ENCODE peak calls at places on chromosomes 6 and 20, in four cellular contexts. J is astrocyte of the cerebellum, X is SK-N-SH, D is HFF-Myc. L is an unnamed sample.

GRCh38 chr6:135086414-135086764 is 31.8 kb upstream of the HBS1L start:
- DNase-seq in J (no peak), D (no peak), X (no peak), L (no peak)

GRCh38 chr20:19782669-19783068 is 24.6 kb downstream of the RIN2 start:
- DNase-seq in J (no peak), X (no peak), D (no peak), L (no peak)

GRCh38 chr20:46221271-46221670 is 87.0 kb downstream of the CDH22 start:
- DNase-seq in X (no peak), D (no peak), J (no peak), L (no peak)

GRCh38 chr6:79742030-79742429 is 110.9 kb downstream of the SH3BGRL2 start:
- DNase-seq in X (no peak), D (no peak), J (no peak), L (no peak)

GRCh38 chr20:36585410-36586125 is 12.2 kb downstream of the TGIF2 start:
- DNase-seq in D (no peak), J (no peak), X (no peak), L (no peak)

GRCh38 chr6:32198866-32199265 is 6.4 kb upstream of the GPSM3 start:
- DNase-seq in D (no peak), J (no peak), X (no peak), L (no peak)

GRCh38 chr6:168557512-168557911 is 116.5 kb downstream of the SMOC2 start:
- DNase-seq in J (no peak), X (no peak), D (no peak), L (no peak)

GRCh38 chr20:63896136-63896890 is 1.4 kb downstream of the DNAJC5 start:
- DNase-seq in D (no peak), X (no peak), J (no peak), L (peak; percentile 54)

DNA sequence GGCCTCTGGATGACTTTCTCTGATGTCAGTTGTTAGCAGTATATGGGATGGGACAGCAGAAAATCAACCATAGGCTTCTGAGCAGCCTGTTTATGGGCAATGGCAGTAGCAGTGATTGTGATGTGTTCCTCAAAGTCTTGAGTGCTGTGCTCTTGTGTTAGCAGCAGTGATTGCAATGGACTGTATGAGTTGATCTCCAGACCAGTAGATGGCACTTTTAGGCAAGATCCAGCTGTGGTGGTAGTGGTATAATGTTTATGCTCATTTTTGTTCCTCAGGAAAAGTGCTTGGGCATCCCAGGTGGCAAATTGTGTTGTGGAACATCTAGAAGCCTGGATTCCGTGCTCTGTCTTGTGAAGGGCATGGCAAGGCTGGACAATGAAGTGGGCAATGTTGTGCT is 181.6 kb upstream of the SYNCRIP start:
- DNase-seq in J (no peak), X (no peak), D (no peak), L (no peak)
- TF ChIP-seq CTCF in J (no peak), X (no peak), D (no peak), L (no peak)

GRCh38 chr6:111936718-111937117 is 63.5 kb upstream of the FYN start:
- DNase-seq in D (no peak), X (no peak), J (no peak), L (no peak)
- TF ChIP-seq CTCF in D (no peak), X (no peak), J (no peak), L (no peak)

GRCh38 chr20:55417797-55418196 is 587.5 kb downstream of the CBLN4 start:
- DNase-seq in X (peak; percentile 14), J (no peak), D (no peak), L (no peak)

GRCh38 chr20:55415567-55416142 is 589.7 kb downstream of the CBLN4 start:
- DNase-seq in J (no peak), X (peak; percentile 45), D (no peak), L (no peak)
- TF ChIP-seq CTCF in J (no peak), X (peak; percentile 14), D (no peak), L (no peak)

GRCh38 chr6:113184736-113185135 is 672.4 kb upstream of the MARCKS start:
- DNase-seq in D (peak; percentile 30), J (no peak), X (no peak), L (no peak)

GRCh38 chr6:113187671-113188070 is 669.5 kb upstream of the MARCKS start:
- DNase-seq in J (no peak), X (no peak), D (peak; percentile 48), L (no peak)

GRCh38 chr6:113185299-113185698 is 671.8 kb upstream of the MARCKS start:
- DNase-seq in J (no peak), X (no peak), D (no peak), L (no peak)

GRCh38 chr6:113194090-113194489 is 663.1 kb upstream of the MARCKS start:
- DNase-seq in D (no peak), J (no peak), X (no peak), L (no peak)

GRCh38 chr6:113190170-113190569 is 667.0 kb upstream of the MARCKS start:
- DNase-seq in X (no peak), D (no peak), J (no peak), L (no peak)
- TF ChIP-seq CTCF in X (no peak), D (no peak), J (no peak), L (no peak)

GRCh38 chr6:53148684-53149083 is at the start of gene GCM1:
- DNase-seq in X (no peak), J (no peak), D (no peak), L (no peak)

GRCh38 chr6:53154794-53155193 is 6.2 kb upstream of the GCM1 start:
- DNase-seq in J (no peak), X (no peak), D (no peak), L (no peak)

GRCh38 chr6:53154071-53154470 is 5.4 kb upstream of the GCM1 start:
- DNase-seq in J (no peak), D (no peak), X (no peak), L (no peak)

GRCh38 chr6:53152576-53152975 is 3.9 kb upstream of the GCM1 start:
- DNase-seq in J (no peak), X (no peak), D (no peak), L (no peak)

GRCh38 chr6:53151676-53152075 is 3.0 kb upstream of the GCM1 start:
- DNase-seq in X (no peak), D (no peak), J (no peak), L (peak; percentile 19)
- TF ChIP-seq CTCF in X (peak; percentile 32), D (peak; percentile 43), J (peak; percentile 28), L (peak; percentile 25)

DNA sequence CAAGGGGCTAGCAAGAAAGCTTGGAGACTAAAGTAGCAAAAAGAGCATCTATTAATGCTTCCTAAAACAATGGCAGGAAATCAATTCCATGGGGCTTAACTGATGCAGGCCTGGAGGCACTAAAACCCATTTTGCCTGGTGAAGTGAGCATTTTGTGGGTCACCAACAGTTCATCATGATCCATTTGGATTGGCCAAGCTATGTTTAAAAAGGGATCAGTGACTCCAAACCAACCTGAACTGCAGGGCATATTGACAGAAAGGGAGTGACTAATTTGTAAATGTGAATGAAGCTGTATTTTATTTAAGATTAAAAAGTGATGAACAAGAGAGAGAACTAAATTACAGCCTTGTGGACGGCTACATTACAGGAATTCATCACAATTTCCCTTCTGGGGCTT is 132.0 kb downstream of the PCSK2 start:
- DNase-seq in X (no peak), D (no peak), J (no peak), L (no peak)
- TF ChIP-seq CTCF in X (no peak), D (no peak), J (no peak), L (no peak)

GRCh38 chr6:83215131-83216047 is 22.2 kb downstream of the RWDD2A start:
- DNase-seq in X (peak; percentile 51), D (peak; percentile 52), J (peak; percentile 63), L (peak; percentile 79)
- TF ChIP-seq CTCF in X (peak; percentile 95), D (peak; percentile 86), J (peak; percentile 94), L (peak; percentile 74)

GRCh38 chr6:21594427-21595264 is 1.1 kb downstream of the SOX4 start:
- DNase-seq in J (no peak), X (peak; percentile 59), D (no peak), L (peak; percentile 50)

GRCh38 chr6:21593927-21594421 is 423 bp downstream of the SOX4 start:
- DNase-seq in X (peak; percentile 41), D (no peak), J (no peak), L (peak; percentile 24)

GRCh38 chr6:21595265-21595950 is 1.9 kb downstream of the SOX4 start:
- DNase-seq in J (no peak), X (peak; percentile 34), D (no peak), L (peak; percentile 31)

GRCh38 chr6:21593412-21593926 is at the start of gene SOX4:
- DNase-seq in J (peak; percentile 97), D (peak; percentile 97), X (peak; percentile 93), L (peak; percentile 83)

GRCh38 chr6:21592953-21593352 is 598 bp upstream of the SOX4 start:
- DNase-seq in X (no peak), J (no peak), D (no peak), L (no peak)
- TF ChIP-seq CTCF in X (no peak), J (no peak), D (no peak), L (no peak)